ENCODE peak calls at places on chromosomes 1 and 21, in ten cellular contexts. Z is HepG2, K is SK-N-SH, V is stomach, S is transverse colon, U is breast epithelium, M is GM23338, L is GM12891, B is endothelial cell of umbilical vein, H is HCT116. A is an unnamed sample.

GRCh38 chr1:203638914-203639313 is 12.3 kb downstream of the ATP2B4 start:
- DNase-seq in S (no peak), M (no peak), Z (no peak), H (no peak), U (no peak), V (no peak), B (peak), K (no peak), L (no peak), A (no peak)

GRCh38 chr21:38440746-38441145 is 57.5 kb downstream of the ERG start:
- DNase-seq in L (no peak), H (no peak), U (no peak), K (no peak), V (no peak), S (no peak), B (peak), M (no peak), Z (peak), A (no peak)

GRCh38 chr1:179177182-179177581 is 52.3 kb downstream of the ABL2 start:
- DNase-seq in M (peak), K (no peak), H (no peak), V (no peak), S (no peak), U (no peak), L (no peak), Z (no peak), B (no peak), A (no peak)

GRCh38 chr1:42815938-42816599 is 853 bp upstream of the ERMAP start:
- DNase-seq in U (no peak), S (no peak), K (no peak), B (peak), V (no peak), H (no peak), Z (no peak), L (no peak), M (no peak), A (no peak)

GRCh38 chr1:191284175-191284574 is 806.5 kb upstream of the BRINP3 start:
- DNase-seq in Z (no peak), S (no peak), B (no peak), K (no peak), M (no peak), U (no peak), L (no peak), V (no peak), H (no peak), A (no peak)

GRCh38 chr1:163273766-163274441 is 47.9 kb upstream of the NUF2 start:
- DNase-seq in H (no peak), M (no peak), B (no peak), U (no peak), L (no peak), V (no peak), S (no peak), K (no peak), Z (no peak), A (no peak)

GRCh38 chr1:228039986-228040385 is 33.2 kb downstream of the WNT3A start:
- DNase-seq in B (no peak), U (no peak), V (peak), Z (no peak), H (no peak), S (no peak), M (no peak), K (no peak), L (no peak), A (no peak)

GRCh38 chr1:207861442-207862177 is 49.3 kb downstream of the CD34 start:
- DNase-seq in Z (no peak), U (peak), K (no peak), S (peak), B (no peak), M (no peak), H (no peak), V (no peak), L (no peak), A (no peak)

GRCh38 chr1:25050165-25050564 is 120.1 kb upstream of the RUNX3 start:
- DNase-seq in L (no peak), B (no peak), M (no peak), Z (no peak), S (no peak), U (no peak), H (no peak), K (no peak), V (no peak), A (no peak)

GRCh38 chr1:204337583-204337982 is 22.1 kb downstream of the PLEKHA6 start:
- DNase-seq in Z (no peak), H (no peak), L (no peak), M (no peak), U (no peak), K (no peak), B (no peak), V (no peak), S (peak), A (no peak)

GRCh38 chr1:218665216-218665615 is 320.1 kb downstream of the TGFB2 start:
- DNase-seq in S (no peak), Z (no peak), K (no peak), L (no peak), M (no peak), H (no peak), B (peak), V (no peak), U (no peak), A (no peak)

GRCh38 chr1:88983791-88984552 is 8.5 kb downstream of the KYAT3 start:
- DNase-seq in B (peak), U (no peak), V (no peak), Z (peak), L (no peak), S (no peak), H (peak), K (peak), M (peak), A (no peak)

GRCh38 chr1:44785501-44786137 is 2.4 kb downstream of the BEST4 start:
- DNase-seq in K (no peak), H (no peak), V (no peak), B (no peak), Z (no peak), U (no peak), L (no peak), S (no peak), M (no peak), A (no peak)

GRCh38 chr1:110207831-110208230 is 2.3 kb upstream of the KCNC4 start:
- DNase-seq in B (peak), L (peak), M (peak), V (peak), S (peak), U (peak), H (no peak), K (peak), Z (peak), A (peak)

GRCh38 chr1:150765229-150765976 is at the start of gene CTSS:
- DNase-seq in U (no peak), K (no peak), S (no peak), V (no peak), B (peak), H (no peak), Z (no peak), M (no peak), L (peak), A (no peak)

GRCh38 chr1:24483441-24483840 is 19.2 kb upstream of the RCAN3 start:
- DNase-seq in S (no peak), U (no peak), L (no peak), Z (no peak), B (no peak), V (no peak), M (no peak), K (no peak), H (no peak), A (no peak)

GRCh38 chr21:15054606-15055239 is 10.1 kb downstream of the NRIP1 start:
- DNase-seq in M (no peak), H (no peak), K (no peak), B (no peak), S (no peak), L (no peak), U (no peak), V (no peak), Z (no peak), A (no peak)
- TF ChIP-seq POLR2AphosphoS5 in M (no peak), H (no peak), K (no peak), B (no peak), S (no peak), L (no peak), U (no peak), V (no peak), Z (no peak), A (no peak)

DNA sequence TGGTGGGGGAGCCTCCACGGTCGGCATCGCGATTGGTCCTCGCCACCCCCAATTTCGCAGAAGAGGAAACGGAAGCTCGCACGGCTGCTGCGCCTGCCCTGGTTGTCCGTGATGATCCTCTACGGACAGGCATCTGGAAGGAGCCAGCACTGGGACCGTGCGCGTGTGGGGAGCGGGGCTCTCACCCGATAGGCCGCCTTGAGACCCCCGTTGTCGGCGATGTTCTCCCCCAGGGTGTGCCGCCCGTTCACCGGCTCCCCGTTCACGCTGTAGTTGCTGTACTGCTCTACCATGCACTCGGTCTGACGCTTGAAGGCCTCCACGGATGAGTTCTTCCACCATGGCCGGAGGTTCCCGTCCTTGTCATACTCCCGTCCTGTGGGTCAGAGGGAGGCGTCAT is 48.4 kb upstream of the EIF4G3 start:
- DNase-seq in H (no peak), M (no peak), K (no peak), B (no peak), U (no peak), Z (no peak), V (no peak), L (no peak), S (no peak), A (no peak)
- TF ChIP-seq POLR2AphosphoS5 in H (no peak), M (no peak), K (no peak), B (no peak), U (no peak), Z (no peak), V (no peak), L (no peak), S (no peak), A (no peak)

GRCh38 chr21:40707271-40707670 is 139.7 kb downstream of the DSCAM start:
- DNase-seq in U (no peak), B (no peak), Z (no peak), S (no peak), H (no peak), L (no peak), V (no peak), M (no peak), K (no peak), A (no peak)
- TF ChIP-seq POLR2AphosphoS5 in U (no peak), B (no peak), Z (no peak), S (no peak), H (no peak), L (no peak), V (no peak), M (no peak), K (no peak), A (no peak)

DNA sequence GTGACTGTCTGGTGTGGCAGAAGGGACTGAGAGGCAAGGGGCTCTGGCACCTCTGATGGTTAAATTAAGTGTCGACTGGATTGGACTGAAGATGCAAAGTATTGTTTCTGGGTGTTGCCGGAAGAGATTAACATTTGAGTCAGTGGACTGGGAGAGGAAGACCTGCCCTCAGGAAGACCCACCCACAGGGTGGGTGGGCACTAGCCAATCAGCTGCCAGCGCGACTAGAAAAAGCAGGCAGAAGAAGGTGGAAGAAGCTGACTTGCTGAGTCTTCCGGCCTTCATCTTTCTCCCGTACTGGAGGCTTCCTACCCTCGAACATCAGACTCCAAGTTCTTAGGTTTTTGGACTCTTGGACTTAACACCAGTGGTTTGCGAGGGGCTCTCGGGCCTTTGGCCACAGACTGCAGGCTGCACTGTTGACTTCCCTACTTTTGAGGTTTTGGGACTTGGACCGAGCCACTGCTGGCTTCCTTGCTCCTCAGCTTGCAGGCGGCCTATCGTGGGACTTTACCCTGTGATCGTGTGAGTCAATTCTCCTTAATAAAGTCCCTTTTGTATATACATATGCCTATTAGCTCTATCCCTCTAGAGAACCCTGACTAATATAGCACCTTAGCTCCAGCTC is 79.6 kb downstream of the KAZN start:
- DNase-seq in K (no peak), V (no peak), M (no peak), S (no peak), H (no peak), B (no peak), Z (no peak), L (no peak), U (no peak), A (no peak)
- TF ChIP-seq POLR2AphosphoS5 in K (no peak), V (no peak), M (no peak), S (no peak), H (no peak), B (no peak), Z (no peak), L (no peak), U (no peak), A (no peak)

A was measured in GM12892.